ENCODE peak calls at places on chromosomes 1 and 21, in nine cellular contexts. T is fibroblast of the conjunctiva; M is HL-60; W is K562; B is T-helper 9 cell; I is EL; D is CD8-positive, alpha-beta T cell; Q is T-helper 1 cell; G is Peyer's patch. F is an unnamed sample.
A peak's percentile ranks its signal among the peaks of the same experiment; 100 is the strongest.

GRCh38 chr1:201655243-201655642 is 116.3 kb downstream of the NAV1 start:
- DNase-seq in T (peak; percentile 85), M (no peak), W (peak; percentile 70), B (no peak), I (peak; percentile 91), D (no peak), Q (no peak), G (no peak), F (no peak)

GRCh38 chr1:230114245-230114651 is 47.2 kb downstream of the GALNT2 start:
- DNase-seq in T (no peak), M (no peak), W (no peak), B (no peak), I (no peak), D (no peak), Q (no peak), G (no peak), F (no peak)

GRCh38 chr1:98761238-98761637 is 99.7 kb downstream of the SNX7 start:
- DNase-seq in T (no peak), M (no peak), W (no peak), B (no peak), I (no peak), D (no peak), Q (no peak), G (no peak), F (no peak)

GRCh38 chr1:82538876-82539275 is 738.1 kb downstream of the ADGRL2 start:
- DNase-seq in T (no peak), M (no peak), W (no peak), B (no peak), I (peak; percentile 31), D (no peak), Q (no peak), G (no peak), F (no peak)

GRCh38 chr1:246567258-246568235 is 1.3 kb downstream of the CNST start:
- DNase-seq in T (peak; percentile 42), M (no peak), W (peak; percentile 66), B (no peak), I (peak; percentile 91), D (no peak), Q (no peak), G (no peak), F (no peak)

GRCh38 chr1:79304131-79304530 is 297.6 kb upstream of the ADGRL4 start:
- DNase-seq in T (peak; percentile 12), M (no peak), W (no peak), B (no peak), I (peak; percentile 46), D (no peak), Q (no peak), G (no peak), F (no peak)

GRCh38 chr1:21318714-21319159 is 28.5 kb upstream of the ECE1 start:
- DNase-seq in T (no peak), M (no peak), W (no peak), B (no peak), I (no peak), D (no peak), Q (no peak), G (no peak), F (no peak)

GRCh38 chr21:36471254-36471723 is 8.6 kb downstream of the CLDN14 start:
- DNase-seq in T (no peak), M (no peak), W (no peak), B (no peak), I (no peak), D (no peak), Q (no peak), G (no peak), F (no peak)

GRCh38 chr1:36576118-36576517 is 93.4 kb upstream of the CSF3R start:
- DNase-seq in T (no peak), M (no peak), W (peak; percentile 77), B (peak; percentile 39), I (peak; percentile 34), D (peak; percentile 30), Q (no peak), G (peak; percentile 31), F (peak; percentile 45)

GRCh38 chr1:74522143-74522542 is 9.7 kb upstream of the LRRC53 start:
- DNase-seq in T (no peak), M (no peak), W (no peak), B (no peak), I (no peak), D (no peak), Q (no peak), G (no peak), F (no peak)

GRCh38 chr1:178653091-178653490 is 72.0 kb upstream of the RALGPS2 start:
- DNase-seq in T (no peak), M (no peak), W (no peak), B (no peak), I (peak; percentile 45), D (no peak), Q (no peak), G (no peak), F (no peak)

GRCh38 chr21:41428311-41428710 is 2.3 kb downstream of the MX1 start:
- DNase-seq in T (no peak), M (no peak), W (no peak), B (no peak), I (no peak), D (no peak), Q (no peak), G (no peak), F (no peak)

GRCh38 chr1:6859415-6860343 is 74.4 kb downstream of the CAMTA1 start:
- DNase-seq in T (peak; percentile 93), M (no peak), W (peak; percentile 10), B (no peak), I (peak; percentile 97), D (no peak), Q (no peak), G (no peak), F (no peak)

GRCh38 chr1:162708286-162708685 is 76.0 kb downstream of the DDR2 start:
- DNase-seq in T (no peak), M (no peak), W (no peak), B (no peak), I (no peak), D (no peak), Q (no peak), G (no peak), F (no peak)

GRCh38 chr1:219189021-219189824 is 15.5 kb downstream of the LYPLAL1 start:
- DNase-seq in T (peak; percentile 30), M (no peak), W (peak; percentile 38), B (no peak), I (peak; percentile 74), D (no peak), Q (no peak), G (no peak), F (no peak)

GRCh38 chr1:100036718-100037664 is 67.2 kb downstream of the SLC35A3 start:
- DNase-seq in T (no peak), M (no peak), W (peak; percentile 69), B (no peak), I (peak; percentile 75), D (no peak), Q (no peak), G (no peak), F (no peak)

GRCh38 chr1:243939167-243939848 is 89.3 kb upstream of the AKT3 start:
- DNase-seq in T (no peak), M (peak; percentile 23), W (peak; percentile 44), B (no peak), I (peak; percentile 27), D (no peak), Q (no peak), G (no peak), F (no peak)

GRCh38 chr1:99599678-99600175 is 46.2 kb upstream of the PALMD start:
- DNase-seq in T (peak; percentile 39), M (no peak), W (peak; percentile 96), B (no peak), I (peak; percentile 95), D (no peak), Q (no peak), G (no peak), F (no peak)

GRCh38 chr1:223726380-223727001 is 14.2 kb downstream of the CAPN2 start:
- DNase-seq in T (peak; percentile 92), M (no peak), W (peak; percentile 91), B (peak; percentile 79), I (peak; percentile 98), D (peak; percentile 59), Q (peak; percentile 62), G (peak; percentile 54), F (peak; percentile 79)

GRCh38 chr1:113146242-113147072 is 73.5 kb downstream of the LRIG2 start:
- DNase-seq in T (no peak), M (no peak), W (peak; percentile 51), B (no peak), I (peak; percentile 56), D (no peak), Q (no peak), G (no peak), F (no peak)

GRCh38 chr1:228158690-228159665 is 6.6 kb upstream of the IBA57 start:
- DNase-seq in T (no peak), M (no peak), W (no peak), B (no peak), I (no peak), D (no peak), Q (no peak), G (no peak), F (no peak)

GRCh38 chr1:161676958-161677689 is 14.2 kb downstream of the FCGR2B start:
- DNase-seq in T (no peak), M (no peak), W (no peak), B (no peak), I (no peak), D (no peak), Q (no peak), G (no peak), F (no peak)

GRCh38 chr1:10506677-10507047 is 31.9 kb downstream of the PEX14 start:
- DNase-seq in T (no peak), M (no peak), W (no peak), B (no peak), I (no peak), D (no peak), Q (no peak), G (no peak), F (no peak)

F was measured in natural killer cell.